ENCODE peak calls at places on chromosomes 2 and 18, in seven cellular contexts. One of them, this sample, is unnamed.

GRCh38 chr2:23926289-23926749 is 604 bp downstream of the ATAD2B start:
- DNase-seq in stomach: peak
- DNase-seq in tibial artery: no peak
- DNase-seq in lower lobe of right lung: peak
- DNase-seq in RWPE2: peak
- DNase-seq in AG04450: no peak
- DNase-seq in neural crest cell: peak
- DNase-seq in this sample: peak

GRCh38 chr18:73805991-73806390 is 341.6 kb downstream of the FBXO15 start:
- DNase-seq in stomach: no peak
- DNase-seq in tibial artery: no peak
- DNase-seq in lower lobe of right lung: no peak
- DNase-seq in RWPE2: no peak
- DNase-seq in AG04450: no peak
- DNase-seq in neural crest cell: no peak
- DNase-seq in this sample: no peak

GRCh38 chr2:101340141-101340541 is 31.6 kb upstream of the RNF149 start:
- DNase-seq in stomach: no peak
- DNase-seq in tibial artery: no peak
- DNase-seq in lower lobe of right lung: no peak
- DNase-seq in RWPE2: no peak
- DNase-seq in AG04450: no peak
- DNase-seq in neural crest cell: no peak
- DNase-seq in this sample: no peak

GRCh38 chr2:27653397-27653796 is 10.0 kb downstream of the SUPT7L start:
- DNase-seq in stomach: no peak
- DNase-seq in tibial artery: no peak
- DNase-seq in lower lobe of right lung: no peak
- DNase-seq in RWPE2: no peak
- DNase-seq in AG04450: no peak
- DNase-seq in neural crest cell: no peak
- DNase-seq in this sample: no peak

GRCh38 chr18:22185298-22185697 is 15.9 kb downstream of the GATA6 start:
- DNase-seq in stomach: no peak
- DNase-seq in tibial artery: peak
- DNase-seq in lower lobe of right lung: no peak
- DNase-seq in RWPE2: no peak
- DNase-seq in AG04450: no peak
- DNase-seq in neural crest cell: no peak
- DNase-seq in this sample: no peak

GRCh38 chr18:48547456-48548403 is 8.9 kb downstream of the CTIF start:
- DNase-seq in stomach: no peak
- DNase-seq in tibial artery: peak
- DNase-seq in lower lobe of right lung: no peak
- DNase-seq in RWPE2: no peak
- DNase-seq in AG04450: no peak
- DNase-seq in neural crest cell: no peak
- DNase-seq in this sample: no peak

GRCh38 chr2:12504443-12504842 is 212.3 kb upstream of the TRIB2 start:
- DNase-seq in stomach: no peak
- DNase-seq in tibial artery: no peak
- DNase-seq in lower lobe of right lung: no peak
- DNase-seq in RWPE2: no peak
- DNase-seq in AG04450: no peak
- DNase-seq in neural crest cell: no peak
- DNase-seq in this sample: no peak

GRCh38 chr2:12675352-12675795 is 41.4 kb upstream of the TRIB2 start:
- DNase-seq in stomach: peak
- DNase-seq in tibial artery: no peak
- DNase-seq in lower lobe of right lung: no peak
- DNase-seq in RWPE2: no peak
- DNase-seq in AG04450: no peak
- DNase-seq in neural crest cell: no peak
- DNase-seq in this sample: no peak

GRCh38 chr2:8607591-8607990 is 74.3 kb upstream of the ID2 start:
- DNase-seq in stomach: no peak
- DNase-seq in tibial artery: no peak
- DNase-seq in lower lobe of right lung: no peak
- DNase-seq in RWPE2: no peak
- DNase-seq in AG04450: no peak
- DNase-seq in neural crest cell: no peak
- DNase-seq in this sample: no peak

GRCh38 chr18:8469793-8470192 is 139.4 kb upstream of the RAB12 start:
- DNase-seq in stomach: no peak
- DNase-seq in tibial artery: no peak
- DNase-seq in lower lobe of right lung: no peak
- DNase-seq in RWPE2: no peak
- DNase-seq in AG04450: no peak
- DNase-seq in neural crest cell: no peak
- DNase-seq in this sample: peak

GRCh38 chr2:104388296-104388695 is 465.6 kb upstream of the POU3F3 start:
- DNase-seq in stomach: no peak
- DNase-seq in tibial artery: no peak
- DNase-seq in lower lobe of right lung: no peak
- DNase-seq in RWPE2: no peak
- DNase-seq in AG04450: no peak
- DNase-seq in neural crest cell: no peak
- DNase-seq in this sample: no peak

GRCh38 chr2:219512524-219513216 is 1.6 kb upstream of the ASIC4 start:
- DNase-seq in stomach: no peak
- DNase-seq in tibial artery: no peak
- DNase-seq in lower lobe of right lung: no peak
- DNase-seq in RWPE2: no peak
- DNase-seq in AG04450: no peak
- DNase-seq in neural crest cell: no peak
- DNase-seq in this sample: no peak

GRCh38 chr18:8212893-8213805 is 396.1 kb upstream of the RAB12 start:
- DNase-seq in stomach: no peak
- DNase-seq in tibial artery: no peak
- DNase-seq in lower lobe of right lung: no peak
- DNase-seq in RWPE2: no peak
- DNase-seq in AG04450: peak
- DNase-seq in neural crest cell: no peak
- DNase-seq in this sample: peak

GRCh38 chr2:189581354-189582139 is 961 bp upstream of the SLC40A1 start:
- DNase-seq in stomach: peak
- DNase-seq in tibial artery: peak
- DNase-seq in lower lobe of right lung: peak
- DNase-seq in RWPE2: no peak
- DNase-seq in AG04450: no peak
- DNase-seq in neural crest cell: no peak
- DNase-seq in this sample: no peak

GRCh38 chr2:115115135-115115534 is 672.7 kb downstream of the DPP10 start:
- DNase-seq in stomach: no peak
- DNase-seq in tibial artery: no peak
- DNase-seq in lower lobe of right lung: no peak
- DNase-seq in RWPE2: no peak
- DNase-seq in AG04450: no peak
- DNase-seq in neural crest cell: no peak
- DNase-seq in this sample: no peak

GRCh38 chr18:48105317-48105716 is 174.9 kb upstream of the SMAD2 start:
- DNase-seq in stomach: no peak
- DNase-seq in tibial artery: no peak
- DNase-seq in lower lobe of right lung: no peak
- DNase-seq in RWPE2: no peak
- DNase-seq in AG04450: no peak
- DNase-seq in neural crest cell: no peak
- DNase-seq in this sample: no peak

GRCh38 chr2:104939570-104940235 is 85.8 kb downstream of the POU3F3 start:
- DNase-seq in stomach: no peak
- DNase-seq in tibial artery: no peak
- DNase-seq in lower lobe of right lung: no peak
- DNase-seq in RWPE2: no peak
- DNase-seq in AG04450: no peak
- DNase-seq in neural crest cell: no peak
- DNase-seq in this sample: no peak

GRCh38 chr18:76679259-76679658 is 143.1 kb upstream of the ZNF236 start:
- DNase-seq in stomach: no peak
- DNase-seq in tibial artery: no peak
- DNase-seq in lower lobe of right lung: no peak
- DNase-seq in RWPE2: no peak
- DNase-seq in AG04450: no peak
- DNase-seq in neural crest cell: no peak
- DNase-seq in this sample: no peak

GRCh38 chr2:123768233-123768632 is 256.9 kb upstream of the CNTNAP5 start:
- DNase-seq in stomach: no peak
- DNase-seq in tibial artery: no peak
- DNase-seq in lower lobe of right lung: no peak
- DNase-seq in RWPE2: no peak
- DNase-seq in AG04450: no peak
- DNase-seq in neural crest cell: no peak
- DNase-seq in this sample: no peak

DNA sequence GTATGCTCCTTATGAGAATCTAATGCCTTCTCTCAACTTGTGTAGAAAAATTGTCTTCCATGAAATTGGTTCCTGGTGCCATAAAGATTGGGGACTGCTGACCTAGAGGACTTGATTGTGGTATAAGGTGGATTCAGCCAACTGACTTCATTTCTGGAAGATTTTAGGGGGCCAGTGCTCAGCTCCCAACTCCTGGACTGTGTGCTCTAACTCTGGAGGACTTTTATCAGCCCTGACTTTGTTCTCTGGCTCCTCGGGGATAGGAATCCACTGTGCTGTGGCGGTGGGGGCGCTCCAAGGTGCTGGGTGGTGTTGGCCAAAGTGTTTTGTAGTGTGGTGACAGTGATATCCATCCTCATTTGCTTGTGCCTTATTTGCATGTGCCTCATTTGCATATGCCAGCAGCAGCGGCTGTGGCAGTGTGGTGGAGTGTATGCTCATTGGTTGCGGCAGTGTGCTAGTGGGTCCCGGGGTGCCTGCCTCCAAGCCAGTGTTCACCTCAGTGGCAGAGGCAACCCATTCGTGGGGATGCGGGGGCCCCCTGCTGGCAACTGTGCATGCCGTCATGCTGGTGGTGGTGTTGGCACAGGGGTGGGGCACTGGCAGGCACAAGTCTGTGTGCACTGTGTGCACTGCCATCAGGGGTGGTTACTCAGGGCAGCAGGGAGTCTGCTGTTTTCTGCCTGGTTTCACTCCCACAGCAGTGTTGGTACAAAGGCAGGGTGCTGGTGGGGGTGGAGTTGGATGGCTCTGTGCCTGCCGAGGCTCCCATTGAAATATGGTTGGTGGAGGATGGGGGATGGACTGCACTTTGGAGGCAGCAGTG is 19.6 kb downstream of the EHBP1 start:
- DNase-seq in stomach: peak
- DNase-seq in tibial artery: no peak
- DNase-seq in lower lobe of right lung: peak
- DNase-seq in RWPE2: peak
- DNase-seq in AG04450: no peak
- DNase-seq in neural crest cell: no peak
- DNase-seq in this sample: no peak
- TF ChIP-seq CTCF in stomach: no peak
- TF ChIP-seq CTCF in tibial artery: no peak
- TF ChIP-seq CTCF in lower lobe of right lung: peak
- TF ChIP-seq CTCF in RWPE2: no peak
- TF ChIP-seq CTCF in AG04450: no peak
- TF ChIP-seq CTCF in neural crest cell: peak
- TF ChIP-seq CTCF in this sample: no peak

GRCh38 chr2:204074434-204074833 is 137.9 kb downstream of the ICOS start:
- DNase-seq in stomach: no peak
- DNase-seq in tibial artery: no peak
- DNase-seq in lower lobe of right lung: no peak
- DNase-seq in RWPE2: no peak
- DNase-seq in AG04450: no peak
- DNase-seq in neural crest cell: no peak
- DNase-seq in this sample: no peak

GRCh38 chr2:204078003-204078698 is 141.6 kb downstream of the ICOS start:
- DNase-seq in stomach: no peak
- DNase-seq in tibial artery: no peak
- DNase-seq in lower lobe of right lung: no peak
- DNase-seq in RWPE2: no peak
- DNase-seq in AG04450: no peak
- DNase-seq in neural crest cell: no peak
- DNase-seq in this sample: no peak

GRCh38 chr2:204069804-204070203 is 133.2 kb downstream of the ICOS start:
- DNase-seq in stomach: no peak
- DNase-seq in tibial artery: no peak
- DNase-seq in lower lobe of right lung: no peak
- DNase-seq in RWPE2: no peak
- DNase-seq in AG04450: no peak
- DNase-seq in neural crest cell: no peak
- DNase-seq in this sample: no peak

GRCh38 chr2:204072443-204073324 is 136.1 kb downstream of the ICOS start:
- DNase-seq in stomach: no peak
- DNase-seq in tibial artery: no peak
- DNase-seq in lower lobe of right lung: no peak
- DNase-seq in RWPE2: no peak
- DNase-seq in AG04450: no peak
- DNase-seq in neural crest cell: peak
- DNase-seq in this sample: no peak
- TF ChIP-seq CTCF in stomach: no peak
- TF ChIP-seq CTCF in tibial artery: peak
- TF ChIP-seq CTCF in lower lobe of right lung: peak
- TF ChIP-seq CTCF in RWPE2: peak
- TF ChIP-seq CTCF in AG04450: peak
- TF ChIP-seq CTCF in neural crest cell: peak
- TF ChIP-seq CTCF in this sample: peak

GRCh38 chr2:3742743-3743142 is 39.4 kb downstream of the DCDC2C start:
- DNase-seq in stomach: no peak
- DNase-seq in tibial artery: no peak
- DNase-seq in lower lobe of right lung: no peak
- DNase-seq in RWPE2: no peak
- DNase-seq in AG04450: no peak
- DNase-seq in neural crest cell: no peak
- DNase-seq in this sample: peak

GRCh38 chr2:3743951-3744555 is 40.7 kb downstream of the DCDC2C start:
- DNase-seq in stomach: no peak
- DNase-seq in tibial artery: no peak
- DNase-seq in lower lobe of right lung: no peak
- DNase-seq in RWPE2: no peak
- DNase-seq in AG04450: no peak
- DNase-seq in neural crest cell: no peak
- DNase-seq in this sample: peak

GRCh38 chr2:3741372-3741771 is 38.0 kb downstream of the DCDC2C start:
- DNase-seq in stomach: no peak
- DNase-seq in tibial artery: no peak
- DNase-seq in lower lobe of right lung: no peak
- DNase-seq in RWPE2: no peak
- DNase-seq in AG04450: no peak
- DNase-seq in neural crest cell: no peak
- DNase-seq in this sample: peak

GRCh38 chr2:3739313-3739712 is 35.9 kb downstream of the DCDC2C start:
- DNase-seq in stomach: no peak
- DNase-seq in tibial artery: no peak
- DNase-seq in lower lobe of right lung: no peak
- DNase-seq in RWPE2: no peak
- DNase-seq in AG04450: no peak
- DNase-seq in neural crest cell: no peak
- DNase-seq in this sample: peak

GRCh38 chr2:3741867-3742602 is 38.7 kb downstream of the DCDC2C start:
- DNase-seq in stomach: no peak
- DNase-seq in tibial artery: no peak
- DNase-seq in lower lobe of right lung: no peak
- DNase-seq in RWPE2: no peak
- DNase-seq in AG04450: no peak
- DNase-seq in neural crest cell: no peak
- DNase-seq in this sample: peak
- TF ChIP-seq CTCF in stomach: no peak
- TF ChIP-seq CTCF in tibial artery: no peak
- TF ChIP-seq CTCF in lower lobe of right lung: no peak
- TF ChIP-seq CTCF in RWPE2: no peak
- TF ChIP-seq CTCF in AG04450: peak
- TF ChIP-seq CTCF in neural crest cell: no peak
- TF ChIP-seq CTCF in this sample: no peak

GRCh38 chr2:86035883-86036789 is 69.5 kb downstream of the POLR1A start:
- DNase-seq in stomach: peak
- DNase-seq in tibial artery: peak
- DNase-seq in lower lobe of right lung: peak
- DNase-seq in RWPE2: no peak
- DNase-seq in AG04450: peak
- DNase-seq in neural crest cell: peak
- DNase-seq in this sample: no peak
- TF ChIP-seq CTCF in stomach: no peak
- TF ChIP-seq CTCF in tibial artery: no peak
- TF ChIP-seq CTCF in lower lobe of right lung: peak
- TF ChIP-seq CTCF in RWPE2: no peak
- TF ChIP-seq CTCF in AG04450: peak
- TF ChIP-seq CTCF in neural crest cell: peak
- TF ChIP-seq CTCF in this sample: peak